ENCODE peak calls at places on chromosome 3, in eight cellular contexts. V is H1, O is cardiac muscle cell, X is BJ, W is B cell, E is stomach, J is Peyer's patch, M is HFF-Myc. L is an unnamed sample.

GRCh38 chr3:62632510-62633294 is 242.5 kb downstream of the CADPS start:
- DNase-seq in E (no peak), M (peak; percentile 27), W (no peak), J (no peak), V (no peak), O (no peak), X (no peak), L (no peak)

GRCh38 chr3:127673191-127674098 is 693 bp downstream of the ABTB1 start:
- DNase-seq in E (peak; percentile 61), M (no peak), J (peak; percentile 80), V (no peak), X (no peak), O (no peak), W (peak; percentile 62), L (peak; percentile 58)

GRCh38 chr3:38264307-38264706 is 1.3 kb upstream of the SLC22A13 start:
- DNase-seq in M (no peak), W (no peak), E (no peak), V (no peak), X (no peak), O (peak; percentile 38), J (no peak), L (no peak)

GRCh38 chr3:152834354-152835310 is at the start of gene P2RY1:
- DNase-seq in X (no peak), J (peak; percentile 83), W (no peak), M (no peak), V (peak; percentile 69), O (peak; percentile 85), E (peak; percentile 50), L (peak; percentile 88)

GRCh38 chr3:120506828-120507774 is 56.3 kb upstream of the FSTL1 start:
- DNase-seq in X (no peak), W (no peak), O (peak; percentile 53), J (no peak), M (peak; percentile 78), E (no peak), V (no peak), L (peak; percentile 43)

GRCh38 chr3:75329713-75330112 is 334.4 kb upstream of the FRG2C start:
- DNase-seq in E (no peak), W (no peak), J (no peak), O (no peak), M (no peak), X (no peak), V (no peak), L (peak; percentile 20)

GRCh38 chr3:136277115-136277514 is 27.0 kb downstream of the PCCB start:
- DNase-seq in V (no peak), O (no peak), E (no peak), M (no peak), X (no peak), J (no peak), W (no peak), L (no peak)

GRCh38 chr3:33145221-33145900 is 31.5 kb downstream of the CRTAP start:
- DNase-seq in J (no peak), O (no peak), E (no peak), X (no peak), V (no peak), W (no peak), M (no peak), L (no peak)

GRCh38 chr3:72345237-72345878 is 502.9 kb downstream of the SHQ1 start:
- DNase-seq in E (no peak), W (no peak), V (no peak), J (no peak), O (no peak), M (peak; percentile 62), X (peak; percentile 37), L (no peak)

GRCh38 chr3:190911382-190911781 is 48.9 kb upstream of the GMNC start:
- DNase-seq in X (no peak), W (no peak), O (no peak), V (no peak), J (no peak), M (no peak), E (no peak), L (no peak)

GRCh38 chr3:125240496-125240895 is 27.9 kb upstream of the SLC12A8 start:
- DNase-seq in M (no peak), O (no peak), V (no peak), X (no peak), E (no peak), W (no peak), J (no peak), L (no peak)

GRCh38 chr3:127732879-127733350 is 60.2 kb downstream of the ABTB1 start:
- DNase-seq in V (no peak), O (no peak), J (no peak), M (no peak), E (no peak), X (no peak), W (no peak), L (no peak)

GRCh38 chr3:178203152-178203551 is 333.1 kb upstream of the KCNMB2 start:
- DNase-seq in O (no peak), M (no peak), V (no peak), X (no peak), J (no peak), W (no peak), E (no peak), L (no peak)

GRCh38 chr3:185330644-185331043 is 32.3 kb upstream of the MAP3K13 start:
- DNase-seq in W (no peak), E (no peak), V (no peak), X (no peak), J (no peak), O (no peak), M (no peak), L (no peak)

GRCh38 chr3:16084887-16085286 is 89.6 kb upstream of the GALNT15 start:
- DNase-seq in W (no peak), O (no peak), J (no peak), X (no peak), E (no peak), M (no peak), V (no peak), L (no peak)

GRCh38 chr3:149411583-149411982 is 34.1 kb upstream of the TM4SF1 start:
- DNase-seq in J (no peak), M (no peak), V (no peak), W (no peak), X (no peak), O (no peak), E (no peak), L (no peak)

GRCh38 chr3:193843447-193844301 is 250.7 kb downstream of the OPA1 start:
- DNase-seq in J (peak; percentile 68), X (no peak), W (no peak), E (peak; percentile 71), O (no peak), M (no peak), V (no peak), L (no peak)

GRCh38 chr3:64160000-64160690 is 65.1 kb downstream of the PRICKLE2 start:
- DNase-seq in E (no peak), X (no peak), W (no peak), V (no peak), J (no peak), M (no peak), O (no peak), L (no peak)

GRCh38 chr3:16300282-16300681 is 35.3 kb downstream of the OXNAD1 start:
- DNase-seq in M (no peak), E (no peak), W (no peak), V (no peak), X (no peak), O (no peak), J (no peak), L (no peak)

GRCh38 chr3:129104498-129105079 is 17.0 kb downstream of the RAB43 start:
- DNase-seq in J (no peak), W (no peak), E (no peak), X (no peak), V (no peak), M (no peak), O (no peak), L (no peak)

GRCh38 chr3:46897829-46898320 is 20.4 kb downstream of the PTH1R start:
- DNase-seq in J (no peak), M (no peak), V (no peak), E (no peak), X (no peak), W (no peak), O (no peak), L (peak; percentile 48)

GRCh38 chr3:135582800-135583199 is 382.7 kb upstream of the PPP2R3A start:
- DNase-seq in J (no peak), V (no peak), E (no peak), W (no peak), O (no peak), X (no peak), M (no peak), L (no peak)

GRCh38 chr3:117611242-117611641 is 901.7 kb downstream of the TUSC7 start:
- DNase-seq in E (no peak), V (no peak), O (no peak), J (no peak), M (no peak), X (no peak), W (no peak), L (no peak)

GRCh38 chr3:189512039-189512438 is 119.2 kb upstream of the TP63 start:
- DNase-seq in X (no peak), J (no peak), W (no peak), E (no peak), O (no peak), V (no peak), M (no peak), L (no peak)
- TF ChIP-seq CTCF in X (no peak), J (no peak), W (no peak), E (no peak), O (no peak), V (no peak), M (no peak), L (no peak)

DNA sequence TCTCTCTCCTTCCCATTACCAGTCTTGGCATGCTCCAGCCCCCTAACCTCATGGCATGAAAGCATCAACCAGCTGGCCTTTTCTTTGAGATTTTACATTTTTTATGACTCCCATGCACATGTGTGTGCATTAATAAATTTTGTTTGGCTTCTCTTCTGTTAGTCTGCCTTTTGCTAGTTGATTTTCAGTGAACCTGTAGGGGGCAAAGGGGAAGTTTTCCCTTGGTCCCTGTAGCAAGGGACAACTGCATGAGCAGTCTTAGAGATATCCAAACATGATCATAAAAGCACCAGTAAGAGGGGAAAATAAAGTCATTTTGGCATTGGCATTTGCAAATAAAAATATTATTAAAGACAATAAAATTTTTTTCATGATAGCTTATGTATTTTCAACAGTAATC is 73.7 kb downstream of the OXSM start:
- DNase-seq in O (no peak), E (no peak), V (no peak), W (no peak), J (no peak), X (no peak), M (no peak), L (no peak)
- TF ChIP-seq CTCF in O (peak; percentile 5), E (no peak), V (peak; percentile 35), W (no peak), J (no peak), X (peak; percentile 5), M (peak; percentile 7), L (no peak)

GRCh38 chr3:146160233-146160963 is 586 bp downstream of the PLOD2 start:
- DNase-seq in E (peak; percentile 66), M (peak; percentile 60), W (no peak), O (peak; percentile 84), V (peak; percentile 61), X (no peak), J (peak; percentile 67), L (peak; percentile 59)
- TF ChIP-seq CTCF in E (peak; percentile 47), M (peak; percentile 75), W (no peak), O (peak; percentile 73), V (peak; percentile 73), X (peak; percentile 73), J (no peak), L (peak; percentile 46)

DNA sequence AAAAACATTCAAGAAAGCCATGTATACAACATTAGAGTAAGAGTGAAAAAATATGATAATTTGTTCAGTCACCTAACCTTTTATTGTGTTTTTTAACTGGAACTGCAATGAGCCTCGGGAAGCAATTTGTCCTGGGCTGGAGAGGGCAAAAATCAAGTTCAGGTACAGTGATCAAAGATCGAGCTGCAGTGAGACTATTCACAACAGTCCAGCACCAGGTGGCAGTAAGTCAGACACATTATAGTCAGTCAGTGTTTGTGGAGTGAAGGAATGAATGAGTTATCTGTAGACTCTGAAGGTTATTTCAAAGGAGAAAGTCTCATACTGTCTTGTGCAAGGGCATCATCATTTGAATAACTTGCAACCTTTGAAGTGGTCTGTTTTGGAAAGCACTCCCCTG is 116.6 kb downstream of the CHDH start:
- DNase-seq in M (no peak), E (no peak), X (no peak), V (no peak), O (no peak), W (no peak), J (peak; percentile 57), L (no peak)
- TF ChIP-seq CTCF in M (no peak), E (no peak), X (no peak), V (peak; percentile 22), O (no peak), W (no peak), J (no peak), L (no peak)